ENCODE peak calls at places on chromosomes 2 and 18, in five cellular contexts. One of them, this sample, is unnamed.

GRCh38 chr2:197072533-197072932 is 146.0 kb upstream of the PGAP1 start:
- DNase-seq in GM13976: no peak
- DNase-seq in colonic mucosa: no peak
- DNase-seq in fibroblast of lung: peak; percentile 40
- DNase-seq in neural progenitor cell: no peak
- DNase-seq in this sample: no peak

GRCh38 chr2:239253705-239254104 is 147.1 kb downstream of the HDAC4 start:
- DNase-seq in GM13976: no peak
- DNase-seq in colonic mucosa: no peak
- DNase-seq in fibroblast of lung: no peak
- DNase-seq in neural progenitor cell: no peak
- DNase-seq in this sample: no peak

GRCh38 chr18:74631242-74632087 is 33.8 kb downstream of the ZNF407 start:
- DNase-seq in GM13976: no peak
- DNase-seq in colonic mucosa: no peak
- DNase-seq in fibroblast of lung: peak; percentile 76
- DNase-seq in neural progenitor cell: no peak
- DNase-seq in this sample: no peak

GRCh38 chr2:42652086-42652485 is 83.7 kb downstream of the MTA3 start:
- DNase-seq in GM13976: no peak
- DNase-seq in colonic mucosa: no peak
- DNase-seq in fibroblast of lung: no peak
- DNase-seq in neural progenitor cell: no peak
- DNase-seq in this sample: no peak

GRCh38 chr2:238929242-238930081 is 81.6 kb downstream of the TWIST2 start:
- DNase-seq in GM13976: no peak
- DNase-seq in colonic mucosa: peak; percentile 32
- DNase-seq in fibroblast of lung: peak; percentile 62
- DNase-seq in neural progenitor cell: no peak
- DNase-seq in this sample: no peak

GRCh38 chr2:127049927-127050802 is 56.8 kb downstream of the BIN1 start:
- DNase-seq in GM13976: peak; percentile 93
- DNase-seq in colonic mucosa: peak; percentile 60
- DNase-seq in fibroblast of lung: peak; percentile 62
- DNase-seq in neural progenitor cell: peak; percentile 81
- DNase-seq in this sample: peak; percentile 54

GRCh38 chr2:231677632-231678104 is 30.7 kb upstream of the PTMA start:
- DNase-seq in GM13976: peak; percentile 81
- DNase-seq in colonic mucosa: peak; percentile 94
- DNase-seq in fibroblast of lung: peak; percentile 83
- DNase-seq in neural progenitor cell: peak; percentile 87
- DNase-seq in this sample: peak; percentile 75

GRCh38 chr18:56576826-56577573 is 61.4 kb downstream of the TXNL1 start:
- DNase-seq in GM13976: no peak
- DNase-seq in colonic mucosa: no peak
- DNase-seq in fibroblast of lung: no peak
- DNase-seq in neural progenitor cell: no peak
- DNase-seq in this sample: no peak

GRCh38 chr18:22169011-22169888 is at the start of gene GATA6:
- DNase-seq in GM13976: peak; percentile 76
- DNase-seq in colonic mucosa: peak; percentile 94
- DNase-seq in fibroblast of lung: peak; percentile 95
- DNase-seq in neural progenitor cell: peak; percentile 92
- DNase-seq in this sample: no peak

GRCh38 chr2:9297156-9297555 is 90.5 kb downstream of the ASAP2 start:
- DNase-seq in GM13976: no peak
- DNase-seq in colonic mucosa: no peak
- DNase-seq in fibroblast of lung: no peak
- DNase-seq in neural progenitor cell: no peak
- DNase-seq in this sample: no peak

GRCh38 chr2:27191107-27191829 is 20.6 kb upstream of the ATRAID start:
- DNase-seq in GM13976: peak; percentile 75
- DNase-seq in colonic mucosa: peak; percentile 43
- DNase-seq in fibroblast of lung: peak; percentile 81
- DNase-seq in neural progenitor cell: peak; percentile 71
- DNase-seq in this sample: no peak

GRCh38 chr2:10469955-10470568 is 21.9 kb upstream of the ODC1 start:
- DNase-seq in GM13976: no peak
- DNase-seq in colonic mucosa: no peak
- DNase-seq in fibroblast of lung: no peak
- DNase-seq in neural progenitor cell: no peak
- DNase-seq in this sample: no peak

GRCh38 chr2:241161646-241162281 is 11.5 kb downstream of the PPP1R7 start:
- DNase-seq in GM13976: no peak
- DNase-seq in colonic mucosa: peak; percentile 52
- DNase-seq in fibroblast of lung: peak; percentile 88
- DNase-seq in neural progenitor cell: no peak
- DNase-seq in this sample: no peak

GRCh38 chr18:9104244-9104901 is 1.9 kb downstream of the NDUFV2 start:
- DNase-seq in GM13976: no peak
- DNase-seq in colonic mucosa: no peak
- DNase-seq in fibroblast of lung: no peak
- DNase-seq in neural progenitor cell: no peak
- DNase-seq in this sample: no peak

GRCh38 chr18:62494764-62495163 is 28.1 kb upstream of the ZCCHC2 start:
- DNase-seq in GM13976: no peak
- DNase-seq in colonic mucosa: no peak
- DNase-seq in fibroblast of lung: no peak
- DNase-seq in neural progenitor cell: no peak
- DNase-seq in this sample: no peak

GRCh38 chr2:54741250-54741649 is 17.8 kb downstream of the EML6 start:
- DNase-seq in GM13976: no peak
- DNase-seq in colonic mucosa: no peak
- DNase-seq in fibroblast of lung: no peak
- DNase-seq in neural progenitor cell: no peak
- DNase-seq in this sample: no peak

GRCh38 chr2:215609089-215610032 is 173.5 kb upstream of the FN1 start:
- DNase-seq in GM13976: no peak
- DNase-seq in colonic mucosa: no peak
- DNase-seq in fibroblast of lung: no peak
- DNase-seq in neural progenitor cell: no peak
- DNase-seq in this sample: no peak

GRCh38 chr18:63994783-63995399 is 25.0 kb downstream of the SERPINB8 start:
- DNase-seq in GM13976: peak; percentile 65
- DNase-seq in colonic mucosa: peak; percentile 31
- DNase-seq in fibroblast of lung: peak; percentile 63
- DNase-seq in neural progenitor cell: peak; percentile 61
- DNase-seq in this sample: no peak

GRCh38 chr18:51559902-51560287 is 362.4 kb upstream of the MEX3C start:
- DNase-seq in GM13976: no peak
- DNase-seq in colonic mucosa: no peak
- DNase-seq in fibroblast of lung: no peak
- DNase-seq in neural progenitor cell: no peak
- DNase-seq in this sample: no peak

GRCh38 chr18:21479721-21480120 is 120.8 kb downstream of the ESCO1 start:
- DNase-seq in GM13976: no peak
- DNase-seq in colonic mucosa: no peak
- DNase-seq in fibroblast of lung: no peak
- DNase-seq in neural progenitor cell: no peak
- DNase-seq in this sample: no peak

GRCh38 chr18:10265560-10266235 is 188.7 kb upstream of the APCDD1 start:
- DNase-seq in GM13976: no peak
- DNase-seq in colonic mucosa: no peak
- DNase-seq in fibroblast of lung: no peak
- DNase-seq in neural progenitor cell: no peak
- DNase-seq in this sample: no peak

DNA sequence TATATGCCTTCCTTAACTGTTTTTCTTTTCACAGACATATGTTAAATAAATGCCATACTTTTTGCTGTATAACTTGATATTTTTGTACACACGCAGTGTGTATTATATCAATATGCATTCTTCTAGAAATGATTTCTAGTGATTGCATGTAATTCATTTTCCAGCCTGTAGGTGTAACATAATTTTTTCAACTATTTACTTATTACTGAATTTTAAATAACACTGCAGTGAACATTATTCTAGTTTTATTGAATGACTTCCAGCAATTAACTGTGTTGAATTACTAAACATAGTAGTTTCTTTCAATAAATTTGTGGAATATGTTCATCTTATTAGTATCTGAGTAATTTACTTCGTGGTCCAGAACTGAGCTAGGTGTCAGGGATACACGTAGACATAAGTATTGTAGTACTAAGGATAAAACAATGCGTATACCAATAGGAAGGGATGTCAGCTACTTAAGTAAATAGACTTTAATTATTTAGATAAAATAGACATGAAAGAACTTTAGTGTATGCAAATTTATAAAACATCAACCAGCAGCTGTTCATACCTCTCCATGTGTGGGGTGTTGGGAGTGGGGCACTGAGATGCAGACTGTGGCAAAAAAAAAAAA is 28.0 kb downstream of the TANC1 start:
- DNase-seq in GM13976: no peak
- DNase-seq in colonic mucosa: no peak
- DNase-seq in fibroblast of lung: no peak
- DNase-seq in neural progenitor cell: no peak
- DNase-seq in this sample: no peak
- TF ChIP-seq CTCF in GM13976: no peak
- TF ChIP-seq CTCF in colonic mucosa: peak; percentile 33
- TF ChIP-seq CTCF in fibroblast of lung: no peak
- TF ChIP-seq CTCF in neural progenitor cell: peak; percentile 48
- TF ChIP-seq CTCF in this sample: peak; percentile 21

GRCh38 chr18:48293954-48294893 is 115.0 kb downstream of the ZBTB7C start:
- DNase-seq in GM13976: no peak
- DNase-seq in colonic mucosa: no peak
- DNase-seq in fibroblast of lung: no peak
- DNase-seq in neural progenitor cell: no peak
- DNase-seq in this sample: no peak

GRCh38 chr18:48297139-48297538 is 112.0 kb downstream of the ZBTB7C start:
- DNase-seq in GM13976: no peak
- DNase-seq in colonic mucosa: no peak
- DNase-seq in fibroblast of lung: no peak
- DNase-seq in neural progenitor cell: no peak
- DNase-seq in this sample: no peak

GRCh38 chr18:48296581-48296980 is 112.6 kb downstream of the ZBTB7C start:
- DNase-seq in GM13976: no peak
- DNase-seq in colonic mucosa: no peak
- DNase-seq in fibroblast of lung: no peak
- DNase-seq in neural progenitor cell: no peak
- DNase-seq in this sample: no peak

GRCh38 chr18:48294894-48295585 is 114.1 kb downstream of the ZBTB7C start:
- DNase-seq in GM13976: no peak
- DNase-seq in colonic mucosa: no peak
- DNase-seq in fibroblast of lung: no peak
- DNase-seq in neural progenitor cell: no peak
- DNase-seq in this sample: no peak

DNA sequence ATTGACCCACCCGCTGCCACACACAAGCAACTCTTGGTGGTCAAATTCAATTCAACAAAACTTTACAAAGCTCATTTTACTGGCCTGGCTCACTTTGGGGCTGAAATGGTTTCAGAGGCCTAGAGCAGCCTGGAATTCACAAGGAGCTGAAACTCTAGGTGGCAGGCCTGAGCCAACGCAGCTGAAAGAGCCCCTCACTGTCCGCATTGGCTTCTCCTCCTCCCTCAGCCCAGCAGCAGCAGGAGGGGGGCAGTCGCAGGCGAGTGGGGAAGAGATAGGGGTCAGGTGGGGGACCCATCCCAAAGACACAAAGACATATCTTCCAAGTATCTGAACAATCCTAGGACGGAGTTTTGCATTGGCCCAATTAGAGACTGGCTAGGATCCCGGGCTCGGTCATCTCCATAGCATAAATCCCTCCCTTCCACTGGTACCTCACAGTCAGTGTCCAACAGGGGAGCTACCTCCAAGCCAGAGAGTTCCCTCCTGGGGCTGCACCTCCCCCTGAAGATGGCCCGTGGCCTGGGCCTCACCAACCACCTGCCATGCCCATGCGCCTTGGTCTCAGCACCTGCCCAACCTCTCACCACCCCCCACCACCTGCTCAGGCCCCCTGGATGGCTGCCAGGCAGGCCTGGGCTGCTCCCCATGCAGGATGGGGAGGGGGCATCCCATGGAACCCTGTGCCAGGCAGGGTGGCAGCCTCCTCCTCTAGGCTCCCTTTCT is 113.4 kb downstream of the ZBTB7C start:
- DNase-seq in GM13976: no peak
- DNase-seq in colonic mucosa: no peak
- DNase-seq in fibroblast of lung: peak; percentile 9
- DNase-seq in neural progenitor cell: peak; percentile 73
- DNase-seq in this sample: no peak
- TF ChIP-seq CTCF in GM13976: no peak
- TF ChIP-seq CTCF in colonic mucosa: no peak
- TF ChIP-seq CTCF in fibroblast of lung: peak; percentile 50
- TF ChIP-seq CTCF in neural progenitor cell: peak; percentile 58
- TF ChIP-seq CTCF in this sample: no peak

DNA sequence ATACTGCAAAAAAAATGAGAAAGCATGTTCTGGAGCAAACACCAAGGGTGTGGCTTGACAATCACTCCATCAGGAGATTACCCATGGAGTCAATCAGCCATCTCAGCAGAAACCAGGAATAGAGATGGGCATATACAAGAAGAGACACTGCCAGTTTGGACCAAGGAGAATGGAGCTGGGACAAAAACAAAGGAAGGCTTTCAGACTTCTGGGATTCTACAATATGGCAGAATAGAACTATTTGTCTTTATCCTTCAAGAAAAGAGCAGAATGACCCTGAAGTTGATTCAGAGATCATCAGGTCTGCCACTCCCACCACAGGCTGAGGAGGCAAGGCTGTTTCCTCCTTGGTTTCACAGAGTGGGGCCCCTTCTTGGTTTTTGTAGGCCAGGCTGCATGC is 48.2 kb upstream of the KIF5C start:
- DNase-seq in GM13976: no peak
- DNase-seq in colonic mucosa: no peak
- DNase-seq in fibroblast of lung: no peak
- DNase-seq in neural progenitor cell: no peak
- DNase-seq in this sample: no peak
- TF ChIP-seq CTCF in GM13976: no peak
- TF ChIP-seq CTCF in colonic mucosa: no peak
- TF ChIP-seq CTCF in fibroblast of lung: no peak
- TF ChIP-seq CTCF in neural progenitor cell: no peak
- TF ChIP-seq CTCF in this sample: no peak

GRCh38 chr18:36409779-36410178 is 112.3 kb downstream of the FHOD3 start:
- DNase-seq in GM13976: no peak
- DNase-seq in colonic mucosa: no peak
- DNase-seq in fibroblast of lung: no peak
- DNase-seq in neural progenitor cell: no peak
- DNase-seq in this sample: no peak

GRCh38 chr18:36410346-36410745 is 112.8 kb downstream of the FHOD3 start:
- DNase-seq in GM13976: no peak
- DNase-seq in colonic mucosa: no peak
- DNase-seq in fibroblast of lung: no peak
- DNase-seq in neural progenitor cell: no peak
- DNase-seq in this sample: no peak

GRCh38 chr18:36415606-36416005 is 118.1 kb downstream of the FHOD3 start:
- DNase-seq in GM13976: no peak
- DNase-seq in colonic mucosa: no peak
- DNase-seq in fibroblast of lung: no peak
- DNase-seq in neural progenitor cell: no peak
- DNase-seq in this sample: no peak

GRCh38 chr18:36411745-36412168 is 114.2 kb downstream of the FHOD3 start:
- DNase-seq in GM13976: no peak
- DNase-seq in colonic mucosa: no peak
- DNase-seq in fibroblast of lung: peak; percentile 3
- DNase-seq in neural progenitor cell: peak; percentile 66
- DNase-seq in this sample: no peak

DNA sequence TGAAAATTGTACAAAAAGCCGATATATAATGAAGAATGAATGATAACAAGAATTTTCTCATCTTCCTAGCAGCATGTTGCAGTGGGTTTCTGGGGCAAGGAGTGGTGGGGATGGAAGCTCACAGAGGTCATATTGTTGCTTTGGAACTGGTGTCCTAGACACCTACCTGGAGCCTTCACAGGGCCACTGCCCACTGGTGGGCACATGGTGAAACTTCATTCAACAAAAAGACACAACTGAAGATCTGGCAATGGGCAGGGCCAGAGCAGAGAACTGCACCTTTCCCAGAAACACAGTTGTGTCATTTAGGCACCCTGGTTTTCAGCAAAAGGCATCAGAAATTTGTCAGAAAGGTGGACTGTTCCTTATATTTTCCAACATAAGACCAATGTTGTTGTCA is 115.3 kb downstream of the FHOD3 start:
- DNase-seq in GM13976: no peak
- DNase-seq in colonic mucosa: no peak
- DNase-seq in fibroblast of lung: no peak
- DNase-seq in neural progenitor cell: peak; percentile 36
- DNase-seq in this sample: no peak
- TF ChIP-seq CTCF in GM13976: no peak
- TF ChIP-seq CTCF in colonic mucosa: no peak
- TF ChIP-seq CTCF in fibroblast of lung: peak; percentile 8
- TF ChIP-seq CTCF in neural progenitor cell: peak; percentile 53
- TF ChIP-seq CTCF in this sample: no peak

This sample was measured in activated B cell treated with CpG ODN at 0.5 μM for 24 hours.